ENCODE peak calls at places on chromosomes 13 and 19, in four cellular contexts. Y is A549, U is breast epithelium, N is upper lobe of right lung. G is an unnamed sample.

GRCh38 chr19:3107658-3108057 is 13.5 kb downstream of the GNA11 start:
- DNase-seq in Y (no peak), U (no peak), N (no peak), G (no peak)

GRCh38 chr19:1270168-1270853 is 1.2 kb downstream of the CIRBP start:
- DNase-seq in Y (no peak), U (no peak), N (no peak), G (no peak)

GRCh38 chr13:95217920-95218830 is 83.1 kb downstream of the ABCC4 start:
- DNase-seq in Y (no peak), U (no peak), N (no peak), G (no peak)

GRCh38 chr19:13037161-13037560 is 41.9 kb downstream of the NFIX start:
- DNase-seq in Y (no peak), U (no peak), N (no peak), G (no peak)

GRCh38 chr19:13781547-13781946 is 7.3 kb downstream of the C19orf53 start:
- DNase-seq in Y (no peak), U (no peak), N (peak; percentile 76), G (no peak)

GRCh38 chr13:96450635-96451034 is 360.7 kb downstream of the HS6ST3 start:
- DNase-seq in Y (no peak), U (no peak), N (no peak), G (no peak)

GRCh38 chr13:113663934-113664333 is 3.1 kb upstream of the GRK1 start:
- DNase-seq in Y (no peak), U (peak; percentile 24), N (peak; percentile 40), G (no peak)

GRCh38 chr19:14051980-14052379 is 9.9 kb downstream of the PALM3 start:
- DNase-seq in Y (no peak), U (no peak), N (peak; percentile 63), G (no peak)

GRCh38 chr13:67466569-67466968 is 236.4 kb upstream of the PCDH9 start:
- DNase-seq in Y (no peak), U (no peak), N (no peak), G (no peak)

GRCh38 chr19:28445826-28446225 is 767.1 kb downstream of the UQCRFS1 start:
- DNase-seq in Y (no peak), U (no peak), N (no peak), G (no peak)

GRCh38 chr19:34678421-34678820 is 943 bp downstream of the ZNF302 start:
- DNase-seq in Y (no peak), U (no peak), N (no peak), G (no peak)

GRCh38 chr19:44745386-44745831 is 3.1 kb upstream of the BCL3 start:
- DNase-seq in Y (peak; percentile 80), U (peak; percentile 66), N (peak; percentile 77), G (no peak)

GRCh38 chr13:40692946-40693345 is 26.5 kb upstream of the FOXO1 start:
- DNase-seq in Y (no peak), U (no peak), N (no peak), G (no peak)

GRCh38 chr19:16773939-16774338 is 54.3 kb downstream of the NWD1 start:
- DNase-seq in Y (no peak), U (no peak), N (no peak), G (no peak)
- TF ChIP-seq CTCF in Y (no peak), U (no peak), N (no peak), G (no peak)

GRCh38 chr13:30623392-30623791 is 5.7 kb downstream of the USPL1 start:
- DNase-seq in Y (no peak), U (no peak), N (no peak), G (no peak)
- TF ChIP-seq CTCF in Y (no peak), U (no peak), N (no peak), G (no peak)

GRCh38 chr19:16328824-16329482 is 4.3 kb downstream of the KLF2 start:
- DNase-seq in Y (no peak), U (no peak), N (no peak), G (no peak)
- TF ChIP-seq CTCF in Y (no peak), U (no peak), N (peak; percentile 19), G (no peak)

GRCh38 chr19:33219261-33219812 is 6.3 kb downstream of the SLC7A10 start:
- DNase-seq in Y (no peak), U (no peak), N (no peak), G (no peak)
- TF ChIP-seq CTCF in Y (peak; percentile 50), U (no peak), N (no peak), G (no peak)

DNA sequence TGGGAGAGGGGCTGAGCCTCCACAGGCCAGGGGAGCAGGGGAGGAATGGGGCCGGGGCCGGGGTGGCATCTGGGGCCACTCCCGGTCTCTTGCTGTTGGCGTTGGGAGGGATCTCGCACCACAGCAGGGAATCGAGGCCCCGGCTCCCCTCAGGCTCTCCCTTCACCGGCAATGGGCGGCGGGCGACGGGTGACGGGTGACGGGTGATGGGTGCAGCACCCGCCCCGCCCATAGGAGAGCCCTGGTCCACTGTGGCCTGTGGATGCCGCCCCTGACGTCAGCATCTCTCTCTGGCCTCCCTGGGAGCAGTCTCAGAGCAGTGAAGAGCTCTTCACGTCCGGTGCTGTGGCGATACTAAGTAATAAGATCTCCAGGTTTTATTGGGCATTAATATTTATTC is 133.6 kb downstream of the KDM4B start:
- DNase-seq in Y (no peak), U (no peak), N (no peak), G (no peak)
- TF ChIP-seq CTCF in Y (no peak), U (no peak), N (no peak), G (no peak)